ENCODE peak calls at places on chromosomes 3 and 15, in five cellular contexts. V is hepatocyte, M is ovary, T is neuronal stem cell, J is lung. N is an unnamed sample.
A peak's percentile ranks its signal among the peaks of the same experiment; 100 is the strongest.

GRCh38 chr3:138113309-138113708 is 2.1 kb downstream of the DZIP1L start:
- DNase-seq in T (no peak), M (no peak), V (peak; percentile 10), J (no peak), N (peak; percentile 48)

GRCh38 chr3:67706934-67707333 is 52.5 kb upstream of the SUCLG2 start:
- DNase-seq in M (no peak), J (no peak), V (peak; percentile 66), T (no peak), N (no peak)

GRCh38 chr15:61327019-61327631 is 98.0 kb upstream of the RORA start:
- DNase-seq in T (no peak), V (no peak), M (no peak), J (no peak), N (no peak)

GRCh38 chr3:133934073-133934970 is 38.6 kb upstream of the RAB6B start:
- DNase-seq in V (peak; percentile 40), M (no peak), J (no peak), T (no peak), N (no peak)

GRCh38 chr3:177812492-177812891 is 615.2 kb upstream of the TBL1XR1 start:
- DNase-seq in V (no peak), J (no peak), M (no peak), T (no peak), N (no peak)

GRCh38 chr3:60277376-60277800 is 973.9 kb downstream of the FHIT start:
- DNase-seq in T (no peak), M (no peak), V (no peak), J (no peak), N (no peak)

GRCh38 chr3:127961124-127961523 is 46.1 kb downstream of the KBTBD12 start:
- DNase-seq in J (no peak), T (no peak), V (no peak), M (no peak), N (no peak)

GRCh38 chr15:69501456-69501855 is 48.8 kb downstream of the RPLP1 start:
- DNase-seq in J (no peak), M (no peak), T (no peak), V (no peak), N (no peak)

GRCh38 chr3:134754768-134755559 is 40.1 kb upstream of the EPHB1 start:
- DNase-seq in M (no peak), J (peak; percentile 28), T (peak; percentile 31), V (peak; percentile 61), N (peak; percentile 70)

GRCh38 chr3:41216993-41217392 is 17.7 kb downstream of the CTNNB1 start:
- DNase-seq in M (no peak), V (no peak), T (no peak), J (no peak), N (no peak)

GRCh38 chr15:74172751-74173544 is 562 bp upstream of the ISLR start:
- DNase-seq in T (no peak), V (peak; percentile 57), J (no peak), M (peak; percentile 87), N (peak; percentile 81)

GRCh38 chr3:56303508-56303907 is 164.8 kb downstream of the ERC2 start:
- DNase-seq in T (peak; percentile 74), V (peak; percentile 67), J (no peak), M (no peak), N (peak; percentile 54)

GRCh38 chr15:61796056-61796455 is 264.2 kb downstream of the VPS13C start:
- DNase-seq in V (no peak), M (no peak), T (no peak), J (no peak), N (peak; percentile 44)

GRCh38 chr15:69573815-69574472 is 121.3 kb downstream of the RPLP1 start:
- DNase-seq in T (no peak), V (peak; percentile 40), J (no peak), M (no peak), N (peak; percentile 68)

GRCh38 chr15:41013698-41014414 is 60.6 kb downstream of the CHAC1 start:
- DNase-seq in J (no peak), T (no peak), M (no peak), V (no peak), N (peak; percentile 41)

GRCh38 chr15:51366911-51367310 is 25.5 kb downstream of the GLDN start:
- DNase-seq in J (peak; percentile 75), V (peak; percentile 47), M (peak; percentile 50), T (no peak), N (peak; percentile 82)

DNA sequence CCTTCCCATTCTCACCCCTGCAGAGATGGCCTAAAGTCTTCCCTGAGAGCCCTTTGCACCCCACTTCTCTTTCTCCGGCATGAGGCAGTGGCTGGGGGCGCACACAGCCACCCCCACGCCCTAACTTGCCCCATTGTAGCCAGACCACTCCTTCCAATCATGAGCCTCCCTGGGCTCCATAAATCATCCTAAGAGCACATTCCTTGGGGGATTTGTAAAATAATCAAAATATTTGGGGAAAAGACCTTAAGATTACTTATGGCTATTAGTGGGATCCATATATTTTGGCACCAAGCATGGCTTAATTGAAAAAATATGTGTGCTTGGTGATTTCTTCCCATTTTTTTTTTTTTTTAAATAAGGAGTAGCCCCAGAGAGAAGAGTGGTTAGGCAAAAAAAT is 45.8 kb downstream of the SMAD6 start:
- DNase-seq in J (no peak), V (no peak), M (no peak), T (no peak), N (no peak)
- H3K27ac ChIP-seq in J (peak overlapping the region; percentile 4), V (peak overlapping the region; percentile 59), M (peak overlapping the region; percentile 29), T (no peak overlapping the region), N (peak overlapping the region; percentile 78)

GRCh38 chr3:57928511-57928910 is 79.7 kb upstream of the FLNB start:
- DNase-seq in J (no peak), T (no peak), M (no peak), V (no peak), N (peak; percentile 9)
- H3K27ac ChIP-seq in J (no peak overlapping the region), T (no peak overlapping the region), M (no peak overlapping the region), V (no peak overlapping the region), N (peak overlapping the region; percentile 68)

GRCh38 chr3:196138927-196139680 is 57.2 kb upstream of the TFRC start:
- DNase-seq in T (no peak), M (no peak), J (no peak), V (peak; percentile 42), N (peak; percentile 51)

GRCh38 chr3:196134691-196135090 is 52.8 kb upstream of the TFRC start:
- DNase-seq in J (no peak), T (no peak), M (no peak), V (no peak), N (no peak)

GRCh38 chr3:196131921-196132320 is 50.0 kb upstream of the TFRC start:
- DNase-seq in J (no peak), M (no peak), T (no peak), V (no peak), N (no peak)

GRCh38 chr3:196138464-196138863 is 56.6 kb upstream of the TFRC start:
- DNase-seq in J (no peak), V (no peak), T (no peak), M (peak; percentile 40), N (no peak)

DNA sequence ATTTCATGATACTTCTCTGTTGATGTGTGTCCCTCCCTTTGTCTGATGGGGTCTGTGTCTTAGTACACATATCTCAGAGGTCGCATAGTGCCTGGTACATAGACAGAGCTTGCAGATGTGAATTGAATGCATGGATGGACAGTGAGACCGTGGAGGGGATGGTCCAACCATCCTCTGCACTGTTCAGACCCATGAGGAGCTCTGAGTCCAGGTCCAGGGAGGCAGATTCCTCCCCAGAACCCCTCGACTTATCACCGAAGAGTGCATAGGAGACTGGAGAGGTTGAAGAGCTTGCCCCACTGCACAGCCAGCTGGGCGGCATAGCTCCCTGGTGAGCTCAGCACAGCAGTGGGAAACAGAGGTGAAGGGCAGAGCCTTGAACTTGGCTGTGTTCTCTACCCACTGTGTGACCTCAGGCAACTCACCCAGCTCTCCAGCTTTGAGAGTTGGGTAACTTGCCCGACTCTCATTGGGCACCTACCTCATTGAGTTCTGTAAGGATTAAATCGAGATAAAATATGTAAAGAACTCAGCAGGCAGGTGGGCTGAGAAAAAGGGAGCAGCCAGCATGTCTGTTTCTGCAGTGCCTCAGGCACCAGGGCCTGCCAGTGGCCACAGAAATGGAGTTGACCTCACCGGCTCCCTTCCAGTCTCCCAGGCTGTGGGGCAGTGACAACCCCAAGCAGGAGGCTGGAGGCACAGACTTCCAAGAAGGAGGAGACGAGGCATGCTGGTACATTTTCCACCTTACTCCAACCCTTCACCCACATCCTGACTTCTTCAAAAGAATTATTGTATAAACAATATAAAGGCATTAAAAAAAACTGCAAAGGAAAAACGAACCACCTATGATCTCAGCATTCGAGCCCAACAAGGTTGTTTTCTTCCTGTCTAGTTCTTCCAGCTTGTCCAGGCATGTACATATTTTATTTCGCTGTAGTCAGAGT is 54.1 kb upstream of the TFRC start:
- DNase-seq in M (no peak), T (no peak), V (peak; percentile 35), J (peak; percentile 75), N (no peak)
- H3K27ac ChIP-seq in M (peak overlapping the region; percentile 68), T (no peak overlapping the region), V (peak overlapping the region; percentile 80), J (peak overlapping the region; percentile 71), N (no peak overlapping the region)

GRCh38 chr3:183435701-183436100 is 7.3 kb upstream of the MCF2L2 start:
- DNase-seq in T (no peak), J (no peak), M (no peak), V (no peak), N (no peak)
- H3K27ac ChIP-seq in T (no peak overlapping the region), J (no peak overlapping the region), M (no peak overlapping the region), V (no peak overlapping the region), N (no peak overlapping the region)

GRCh38 chr3:156776046-156776445 is 50.1 kb upstream of the LEKR1 start:
- DNase-seq in J (no peak), M (no peak), V (no peak), T (no peak), N (no peak)

GRCh38 chr3:156776871-156777270 is 49.3 kb upstream of the LEKR1 start:
- DNase-seq in J (no peak), V (no peak), M (no peak), T (no peak), N (no peak)

GRCh38 chr3:156770699-156771414 is 55.3 kb upstream of the LEKR1 start:
- DNase-seq in T (no peak), V (no peak), M (no peak), J (no peak), N (no peak)

GRCh38 chr3:156769661-156770654 is 56.2 kb upstream of the LEKR1 start:
- DNase-seq in V (no peak), J (no peak), M (no peak), T (no peak), N (peak; percentile 59)

DNA sequence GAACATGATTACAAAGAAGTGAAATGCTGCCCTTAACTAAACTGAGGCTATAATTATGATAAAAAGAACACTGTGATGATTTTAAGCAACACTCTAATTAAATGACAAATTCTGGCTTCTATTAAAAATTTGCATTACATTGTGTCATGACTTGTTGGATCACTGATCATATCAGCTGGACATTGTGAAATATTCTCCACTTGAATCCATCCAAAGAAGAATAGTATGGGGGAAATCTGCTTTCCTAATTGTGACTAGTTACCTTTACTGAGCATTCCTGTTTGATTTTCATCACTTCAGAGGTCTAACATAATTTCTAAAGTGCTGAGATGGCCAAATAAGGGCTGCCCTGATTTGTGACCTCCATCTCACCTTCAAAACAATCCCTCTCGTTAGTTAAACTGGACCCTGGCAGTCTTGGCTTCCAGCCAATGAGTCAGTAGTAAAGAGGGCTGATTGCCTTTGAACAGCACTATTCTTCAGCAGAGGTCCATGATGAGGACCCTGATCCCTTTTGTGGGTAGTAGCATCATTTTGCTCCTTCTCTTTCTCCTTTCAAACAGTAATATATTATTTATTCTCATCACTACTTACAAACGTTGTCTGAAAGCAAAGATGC is 53.5 kb upstream of the LEKR1 start:
- DNase-seq in M (no peak), J (no peak), T (no peak), V (no peak), N (peak; percentile 48)
- H3K27ac ChIP-seq in M (no peak overlapping the region), J (no peak overlapping the region), T (no peak overlapping the region), V (no peak overlapping the region), N (no peak overlapping the region)

GRCh38 chr3:125110876-125111480 is 55.2 kb upstream of the HEG1 start:
- DNase-seq in T (no peak), M (no peak), V (no peak), J (no peak), N (no peak)
- H3K27ac ChIP-seq in T (no peak overlapping the region), M (no peak overlapping the region), V (no peak overlapping the region), J (no peak overlapping the region), N (peak overlapping the region; percentile 74)